ENCODE peak calls at places on chromosomes 4 and X, in ten cellular contexts. Y is psoas muscle; W is mesenchymal stem cell; S is endothelial cell of umbilical vein; I is mesendoderm; F is thoracic aorta; Z is GM23248; X is SK-N-SH; D is CD8-positive, alpha-beta memory T cell; P is neural progenitor cell. M is an unnamed sample.

GRCh38 chr4:148776944-148777343 is 334.7 kb upstream of the NR3C2 start:
- DNase-seq in S (no peak), D (no peak), P (no peak), I (peak; percentile 56), W (no peak), Y (no peak), Z (peak; percentile 42), F (no peak), X (no peak), M (no peak)

GRCh38 chrX:70970482-70970999 is 39.6 kb upstream of the SLC7A3 start:
- DNase-seq in Z (peak; percentile 47), F (no peak), D (no peak), Y (no peak), W (peak; percentile 32), S (peak; percentile 18), P (peak; percentile 2), X (peak; percentile 17), I (peak; percentile 42), M (no peak)

GRCh38 chr4:145071560-145071959 is 26.4 kb downstream of the ANAPC10 start:
- DNase-seq in D (no peak), F (no peak), P (no peak), Y (no peak), S (no peak), I (no peak), Z (no peak), X (no peak), W (no peak), M (no peak)

GRCh38 chrX:64394874-64395567 is at the start of gene MTMR8:
- DNase-seq in D (peak; percentile 76), Z (peak; percentile 12), I (peak; percentile 88), F (peak; percentile 18), W (peak; percentile 31), S (peak; percentile 1), X (peak; percentile 75), P (peak; percentile 84), Y (peak; percentile 82), M (peak; percentile 60)

GRCh38 chr4:30434656-30435055 is 285.5 kb upstream of the PCDH7 start:
- DNase-seq in Y (no peak), D (no peak), F (no peak), S (no peak), X (no peak), W (no peak), Z (no peak), P (no peak), I (no peak), M (no peak)

GRCh38 chrX:101415180-101416130 is 7.4 kb downstream of the HNRNPH2 start:
- DNase-seq in F (no peak), W (peak; percentile 85), P (peak; percentile 67), D (peak; percentile 61), I (peak; percentile 80), Y (no peak), S (peak; percentile 78), X (peak; percentile 58), Z (peak; percentile 66), M (peak; percentile 25)

GRCh38 chr4:29908276-29908675 is 811.9 kb upstream of the PCDH7 start:
- DNase-seq in F (no peak), W (peak; percentile 11), P (no peak), X (no peak), Z (no peak), Y (no peak), D (no peak), S (no peak), I (no peak), M (no peak)

GRCh38 chrX:113512700-113513395 is 672.2 kb upstream of the AMOT start:
- DNase-seq in W (peak; percentile 56), I (no peak), F (no peak), X (no peak), P (no peak), D (no peak), S (peak; percentile 66), Y (no peak), Z (peak; percentile 61), M (no peak)

GRCh38 chrX:73563740-73564073 is 710 bp downstream of the CHIC1 start:
- DNase-seq in P (no peak), X (no peak), D (no peak), S (peak; percentile 54), I (no peak), F (no peak), Y (no peak), W (peak; percentile 16), Z (no peak), M (no peak)

GRCh38 chr4:6689506-6689960 is 4.1 kb upstream of the S100P start:
- DNase-seq in W (no peak), Z (no peak), S (no peak), Y (no peak), X (no peak), I (no peak), F (no peak), P (no peak), D (no peak), M (no peak)

GRCh38 chr4:124097447-124097846 is 615.1 kb downstream of the ANKRD50 start:
- DNase-seq in Z (peak; percentile 60), P (no peak), X (no peak), W (peak; percentile 22), D (no peak), F (no peak), Y (no peak), I (no peak), S (peak; percentile 5), M (no peak)
- H3K4me1 ChIP-seq in Z (no peaks in the 10 kb centered on the region), P (no peaks in the 10 kb centered on the region), X (no peaks in the 10 kb centered on the region), W (no peaks in the 10 kb centered on the region), D (no peaks in the 10 kb centered on the region), F (no peaks in the 10 kb centered on the region), Y (peaks cover 11% of the 10 kb centered on the region), I (no peaks in the 10 kb centered on the region), S (no peaks in the 10 kb centered on the region), M (no peaks in the 10 kb centered on the region)

GRCh38 chrX:107674480-107675364 is 46.4 kb downstream of the PRPS1 start:
- DNase-seq in I (no peak), S (no peak), W (peak; percentile 97), F (peak; percentile 19), X (no peak), P (no peak), Y (peak; percentile 82), D (no peak), Z (peak; percentile 75), M (peak; percentile 62)
- H3K4me1 ChIP-seq in I (peaks cover 1% of the 10 kb centered on the region), S (peaks cover 25% of the 10 kb centered on the region), W (peaks cover 25% of the 10 kb centered on the region), F (peaks cover 53% of the 10 kb centered on the region), X (no peaks in the 10 kb centered on the region), P (no peaks in the 10 kb centered on the region), Y (peaks cover 24% of the 10 kb centered on the region), D (peaks cover 62% of the 10 kb centered on the region), Z (peaks cover 35% of the 10 kb centered on the region), M (peaks cover 60% of the 10 kb centered on the region)

GRCh38 chr4:25856756-25857155 is 6.0 kb downstream of the SEL1L3 start:
- DNase-seq in X (no peak), F (no peak), I (no peak), D (no peak), Y (no peak), W (no peak), Z (peak; percentile 45), S (peak; percentile 58), P (no peak), M (no peak)
- H3K4me1 ChIP-seq in X (peaks cover 21% of the 10 kb centered on the region), F (peaks cover 6% of the 10 kb centered on the region), I (no peaks in the 10 kb centered on the region), D (peaks cover 67% of the 10 kb centered on the region), Y (peaks cover 10% of the 10 kb centered on the region), W (no peaks in the 10 kb centered on the region), Z (peaks cover 31% of the 10 kb centered on the region), S (peaks cover 48% of the 10 kb centered on the region), P (peaks cover 23% of the 10 kb centered on the region), M (peaks cover 46% of the 10 kb centered on the region)

DNA sequence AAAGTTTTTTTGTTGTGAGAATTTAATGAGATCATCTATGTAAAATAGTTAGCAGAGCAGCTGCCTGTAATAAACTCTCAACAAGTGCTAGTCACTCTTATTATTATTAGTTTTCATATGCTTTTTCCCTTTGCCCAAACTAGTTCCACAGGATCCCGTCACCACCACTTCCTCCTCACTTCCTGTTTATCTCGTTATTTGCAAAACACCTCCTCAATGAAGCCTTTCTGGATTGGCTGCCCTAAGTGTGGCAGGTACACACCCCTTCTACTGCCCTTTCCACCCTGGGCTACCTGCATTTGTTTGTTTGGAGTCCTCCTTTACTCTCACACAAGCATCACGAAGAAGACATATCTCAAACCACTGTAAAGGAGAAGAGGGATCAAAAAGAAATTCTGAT is 54.4 kb upstream of the KLF3 start:
- DNase-seq in D (no peak), W (no peak), Z (no peak), P (no peak), Y (no peak), I (peak; percentile 20), S (no peak), F (no peak), X (no peak), M (no peak)
- H3K4me1 ChIP-seq in D (peaks cover 19% of the 10 kb centered on the region), W (no peaks in the 10 kb centered on the region), Z (no peaks in the 10 kb centered on the region), P (peaks cover 16% of the 10 kb centered on the region), Y (peaks cover 24% of the 10 kb centered on the region), I (no peaks in the 10 kb centered on the region), S (no peaks in the 10 kb centered on the region), F (peaks cover 18% of the 10 kb centered on the region), X (peaks cover 8% of the 10 kb centered on the region), M (no peaks in the 10 kb centered on the region)

DNA sequence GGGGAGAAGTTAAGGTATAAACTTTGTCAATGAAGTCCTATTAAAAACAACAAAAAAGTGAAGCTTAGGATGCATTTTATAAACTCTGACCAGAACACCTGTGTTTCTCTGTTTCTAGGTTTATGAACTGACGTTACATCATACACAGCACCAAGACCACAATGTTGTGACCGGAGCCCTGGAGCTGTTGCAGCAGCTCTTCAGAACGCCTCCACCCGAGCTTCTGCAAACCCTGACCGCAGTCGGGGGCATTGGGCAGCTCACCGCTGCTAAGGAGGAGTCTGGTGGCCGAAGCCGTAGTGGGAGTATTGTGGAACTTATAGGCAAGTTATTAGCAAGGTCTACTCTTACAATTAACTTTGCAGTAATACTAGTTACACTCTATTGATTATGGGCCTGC is 46.6 kb downstream of the HTT start:
- DNase-seq in Z (no peak), W (no peak), P (no peak), D (no peak), S (no peak), I (no peak), Y (no peak), F (no peak), X (no peak), M (no peak)
- H3K4me1 ChIP-seq in Z (peaks cover 24% of the 10 kb centered on the region), W (peaks cover 7% of the 10 kb centered on the region), P (no peaks in the 10 kb centered on the region), D (peaks cover 8% of the 10 kb centered on the region), S (peaks cover 34% of the 10 kb centered on the region), I (no peaks in the 10 kb centered on the region), Y (peaks cover 23% of the 10 kb centered on the region), F (peaks cover 7% of the 10 kb centered on the region), X (peaks cover 42% of the 10 kb centered on the region), M (no peaks in the 10 kb centered on the region)

DNA sequence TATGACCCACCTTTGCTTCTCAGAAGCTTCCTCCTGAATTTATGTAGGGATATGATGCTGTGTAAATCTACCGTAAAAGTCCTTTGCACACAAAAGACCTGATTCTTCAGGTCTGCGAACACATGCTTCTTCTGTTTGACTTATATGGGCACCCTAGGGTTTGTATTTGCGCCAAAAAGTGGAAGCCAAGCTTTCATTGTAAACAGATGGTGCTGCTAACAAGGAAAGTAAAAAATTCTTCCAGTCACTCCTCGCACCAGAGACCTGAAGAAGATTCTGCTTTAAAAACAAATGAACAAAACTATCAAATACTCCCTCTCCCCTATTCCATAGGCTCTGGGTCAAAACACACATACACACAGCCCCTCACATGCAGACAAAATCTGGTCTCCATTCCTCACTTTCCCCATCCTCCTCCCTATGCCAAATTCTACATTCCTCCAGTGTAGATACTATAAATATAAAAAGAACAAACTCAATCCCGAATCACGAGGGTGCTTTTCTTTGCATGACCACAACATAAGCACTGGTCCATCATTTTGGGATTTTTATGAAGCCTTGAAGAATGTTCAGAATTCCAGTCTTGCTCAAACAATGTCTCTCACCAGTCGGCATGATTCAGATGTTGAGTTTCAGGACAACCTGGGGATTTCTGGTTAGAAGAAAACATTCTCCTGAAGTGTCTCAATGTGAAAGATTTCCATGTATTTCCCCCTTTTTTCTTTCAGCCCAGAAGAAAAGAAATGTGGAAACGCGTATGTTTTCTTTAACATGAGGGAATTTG is 125.1 kb downstream of the PALLD start:
- DNase-seq in P (no peak), I (no peak), D (no peak), F (no peak), Z (peak; percentile 74), W (peak; percentile 59), S (no peak), X (no peak), Y (no peak), M (no peak)
- H3K4me1 ChIP-seq in P (peaks cover 8% of the 10 kb centered on the region), I (peaks cover 5% of the 10 kb centered on the region), D (no peaks in the 10 kb centered on the region), F (peaks cover 39% of the 10 kb centered on the region), Z (peaks cover 26% of the 10 kb centered on the region), W (peaks cover 8% of the 10 kb centered on the region), S (no peaks in the 10 kb centered on the region), X (peaks cover 15% of the 10 kb centered on the region), Y (peaks cover 14% of the 10 kb centered on the region), M (no peaks in the 10 kb centered on the region)